ENCODE peak calls at places on chromosomes 13 and 19, in five cellular contexts. R, Y, O, U and T are unnamed samples. For H3K4me1, the result is how much of the 10 kb centered on the place peaks cover.

GRCh38 chr19:7550987-7551761 is 15.7 kb downstream of the PNPLA6 start:
- DNase-seq in R (peak), U (peak), O (peak), Y (peak), T (peak)

GRCh38 chr13:31046711-31047279 is 114.3 kb downstream of the TEX26 start:
- DNase-seq in R (no peak), O (peak), Y (peak), U (no peak), T (no peak)

GRCh38 chr13:111658150-111659100 is 338.0 kb downstream of the TEX29 start:
- DNase-seq in O (peak), Y (no peak), R (no peak), U (no peak), T (peak)

GRCh38 chr13:94630858-94631257 is 29.2 kb downstream of the GPR180 start:
- DNase-seq in O (no peak), U (no peak), Y (no peak), R (peak), T (no peak)

GRCh38 chr13:95535243-95535642 is 17.3 kb upstream of the CLDN10 start:
- DNase-seq in R (no peak), Y (no peak), U (no peak), O (no peak), T (no peak)

GRCh38 chr19:39112338-39112890 is 13.2 kb upstream of the PAK4 start:
- DNase-seq in Y (no peak), U (no peak), R (no peak), O (no peak), T (peak)

GRCh38 chr19:413756-414420 is 4.9 kb upstream of the C2CD4C start:
- DNase-seq in O (no peak), U (no peak), Y (no peak), R (no peak), T (peak)

GRCh38 chr19:48569814-48570213 is 17.8 kb downstream of the SULT2B1 start:
- DNase-seq in U (peak), R (peak), O (no peak), Y (no peak), T (no peak)

GRCh38 chr13:33348366-33348765 is 62.8 kb upstream of the STARD13 start:
- DNase-seq in Y (no peak), R (no peak), O (no peak), U (no peak), T (no peak)

GRCh38 chr19:37452500-37453245 is 14.6 kb downstream of the ZNF569 start:
- DNase-seq in O (no peak), Y (no peak), U (no peak), R (no peak), T (no peak)
- TF ChIP-seq POLR2A in O (no peak), Y (no peak), U (no peak), R (no peak), T (no peak)

GRCh38 chr19:55088543-55089265 is 13.0 kb downstream of the EPS8L1 start:
- DNase-seq in O (peak), Y (peak), R (peak), U (no peak), T (peak)
- TF ChIP-seq CTCF in O (peak), Y (peak), R (peak), U (peak), T (peak)

GRCh38 chr19:2328401-2329161 is at the start of the genes LSM7 and SPPL2B:
- DNase-seq in O (peak), R (peak), Y (peak), U (peak), T (peak)

GRCh38 chr19:2327773-2328400 is 499 bp downstream of the LSM7 start:
- DNase-seq in O (no peak), R (peak), U (no peak), Y (peak), T (no peak)

GRCh38 chr19:2330255-2330631 is 1.8 kb downstream of the SPPL2B start:
- DNase-seq in R (no peak), Y (no peak), U (no peak), O (no peak), T (no peak)

GRCh38 chr19:2329528-2329927 is 1.0 kb downstream of the SPPL2B start:
- DNase-seq in O (peak), R (no peak), Y (no peak), U (no peak), T (no peak)

DNA sequence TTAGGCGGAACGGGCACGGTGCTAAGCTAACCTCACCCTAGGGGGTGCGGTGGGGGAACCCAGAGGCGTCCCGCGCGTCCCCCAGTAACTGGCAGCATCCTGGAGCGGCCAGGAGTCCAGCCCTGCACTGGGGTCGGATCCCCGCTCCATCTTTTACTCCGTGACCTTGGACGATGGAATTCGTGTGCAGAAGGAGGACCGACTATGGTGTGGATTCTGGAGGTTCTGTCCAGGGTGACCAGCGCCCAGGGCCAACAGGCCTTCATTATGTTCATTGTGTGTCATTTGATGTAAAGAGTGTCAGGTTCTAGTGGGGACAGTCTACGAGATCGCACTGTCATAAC is 650 bp downstream of the SPPL2B start:
- DNase-seq in U (no peak), Y (no peak), R (no peak), O (no peak), T (no peak)
- H3K4me1 ChIP-seq in U (half or more), Y (half or more), R (half or more), O (under half), T (under half)

GRCh38 chr19:44644391-44645016 is 794 bp downstream of the PVR start:
- DNase-seq in Y (peak), R (no peak), O (peak), U (peak), T (peak)

GRCh38 chr19:44641866-44642265 is 1.8 kb upstream of the PVR start:
- DNase-seq in O (no peak), Y (no peak), R (no peak), U (no peak), T (no peak)

GRCh38 chr19:44645407-44646048 is 1.8 kb downstream of the PVR start:
- DNase-seq in Y (no peak), O (peak), U (no peak), R (no peak), T (peak)

GRCh38 chr19:44642375-44642774 is 1.3 kb upstream of the PVR start:
- DNase-seq in O (no peak), U (no peak), Y (no peak), R (no peak), T (no peak)

GRCh38 chr19:44643605-44644390 is at the start of gene PVR:
- DNase-seq in R (peak), U (peak), Y (peak), O (peak), T (peak)
- TF ChIP-seq POLR2A in R (no peak), U (peak), Y (peak), O (peak), T (peak)

GRCh38 chr13:37068962-37069361 is 9.5 kb upstream of the SUPT20H start:
- DNase-seq in U (no peak), R (no peak), Y (no peak), O (no peak), T (no peak)
- TF ChIP-seq CTCF in U (peak), R (no peak), Y (peak), O (peak), T (no peak)